ENCODE peak calls at places on chromosomes 7 and 10, in four cellular contexts. K is H1, H is K562, M is HepG2. Q is an unnamed sample.
A peak's percentile ranks its signal among the peaks of the same experiment; 100 is the strongest.

GRCh38 chr7:80634505-80634904 is 3.9 kb upstream of the CD36 start:
- DNase-seq in M (peak; percentile 74), H (no peak), K (no peak), Q (no peak)

GRCh38 chr10:5447071-5447470 is 34.7 kb downstream of the NET1 start:
- DNase-seq in M (no peak), K (no peak), H (no peak), Q (no peak)

GRCh38 chr7:4931932-4932331 is 27.1 kb downstream of the MMD2 start:
- DNase-seq in M (peak; percentile 37), K (peak; percentile 60), H (no peak), Q (no peak)

GRCh38 chr7:112997831-112998230 is 88.8 kb downstream of the GPR85 start:
- DNase-seq in K (no peak), M (peak; percentile 30), H (no peak), Q (no peak)

GRCh38 chr10:103861501-103861900 is 6.1 kb upstream of the SH3PXD2A start:
- DNase-seq in K (no peak), M (no peak), H (no peak), Q (no peak)

GRCh38 chr10:101617102-101617823 is 29.1 kb downstream of the DPCD start:
- DNase-seq in H (peak; percentile 17), K (no peak), M (no peak), Q (peak; percentile 33)

GRCh38 chr10:44306147-44306710 is 78.7 kb downstream of the CXCL12 start:
- DNase-seq in M (no peak), H (no peak), K (no peak), Q (no peak)

GRCh38 chr7:70711441-70711840 is 420.5 kb upstream of the GALNT17 start:
- DNase-seq in H (no peak), M (no peak), K (no peak), Q (no peak)

GRCh38 chr7:44294325-44295069 is 30.9 kb downstream of the CAMK2B start:
- DNase-seq in H (peak; percentile 4), M (no peak), K (no peak), Q (no peak)

GRCh38 chr10:124994573-124995473 is 52.9 kb downstream of the ZRANB1 start:
- DNase-seq in K (peak; percentile 42), M (no peak), H (no peak), Q (no peak)

GRCh38 chr10:93403152-93403551 is 79.0 kb downstream of the MYOF start:
- DNase-seq in M (no peak), K (no peak), H (no peak), Q (no peak)

GRCh38 chr10:93402192-93402591 is 79.9 kb downstream of the MYOF start:
- DNase-seq in H (no peak), K (no peak), M (no peak), Q (no peak)

GRCh38 chr10:93408788-93409187 is 73.3 kb downstream of the MYOF start:
- DNase-seq in M (peak; percentile 10), K (no peak), H (no peak), Q (no peak)

GRCh38 chr10:93406367-93407145 is 75.6 kb downstream of the MYOF start:
- DNase-seq in K (no peak), M (no peak), H (no peak), Q (no peak)

DNA sequence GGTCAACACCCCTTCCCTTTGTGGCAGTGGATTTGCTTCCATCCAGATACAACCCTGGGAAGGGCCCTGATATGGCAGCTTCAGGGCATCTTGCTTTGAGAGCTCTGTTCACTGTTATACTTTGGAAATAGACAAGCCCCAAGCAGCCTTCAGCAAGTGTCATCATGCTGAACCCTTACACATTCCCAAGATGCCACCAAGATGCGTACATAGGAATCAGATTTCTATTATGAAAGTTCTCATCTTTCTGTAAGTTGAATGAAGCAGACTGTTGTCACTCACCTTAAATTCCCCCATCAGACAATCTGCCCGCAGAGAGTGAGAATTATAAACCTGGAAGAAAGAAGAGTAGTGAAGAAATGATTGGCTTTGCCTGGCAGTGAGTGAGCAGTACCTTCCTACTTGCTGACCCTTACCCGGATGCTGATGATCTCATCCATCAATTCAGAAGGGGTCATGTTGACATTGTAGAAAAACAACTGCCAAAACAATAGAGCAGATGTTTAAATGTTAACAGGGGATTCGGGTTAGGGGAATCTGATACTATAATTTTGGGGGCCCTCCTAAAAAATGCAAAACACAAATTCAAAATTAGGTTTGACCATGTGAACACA is 78.3 kb downstream of the MYOF start:
- DNase-seq in M (no peak), K (no peak), H (no peak), Q (no peak)
- TF ChIP-seq BRCA1 in M (no peak), K (no peak), H (no peak), Q (no peak)

GRCh38 chr7:94632338-94633024 is 23.5 kb downstream of the SGCE start:
- DNase-seq in H (no peak), K (no peak), M (no peak), Q (no peak)
- TF ChIP-seq BRCA1 in H (no peak), K (no peak), M (no peak), Q (no peak)

GRCh38 chr7:130432886-130433285 is 7.9 kb downstream of the CEP41 start:
- DNase-seq in M (no peak), K (no peak), H (no peak), Q (no peak)
- TF ChIP-seq BRCA1 in M (no peak), K (no peak), H (no peak), Q (no peak)

DNA sequence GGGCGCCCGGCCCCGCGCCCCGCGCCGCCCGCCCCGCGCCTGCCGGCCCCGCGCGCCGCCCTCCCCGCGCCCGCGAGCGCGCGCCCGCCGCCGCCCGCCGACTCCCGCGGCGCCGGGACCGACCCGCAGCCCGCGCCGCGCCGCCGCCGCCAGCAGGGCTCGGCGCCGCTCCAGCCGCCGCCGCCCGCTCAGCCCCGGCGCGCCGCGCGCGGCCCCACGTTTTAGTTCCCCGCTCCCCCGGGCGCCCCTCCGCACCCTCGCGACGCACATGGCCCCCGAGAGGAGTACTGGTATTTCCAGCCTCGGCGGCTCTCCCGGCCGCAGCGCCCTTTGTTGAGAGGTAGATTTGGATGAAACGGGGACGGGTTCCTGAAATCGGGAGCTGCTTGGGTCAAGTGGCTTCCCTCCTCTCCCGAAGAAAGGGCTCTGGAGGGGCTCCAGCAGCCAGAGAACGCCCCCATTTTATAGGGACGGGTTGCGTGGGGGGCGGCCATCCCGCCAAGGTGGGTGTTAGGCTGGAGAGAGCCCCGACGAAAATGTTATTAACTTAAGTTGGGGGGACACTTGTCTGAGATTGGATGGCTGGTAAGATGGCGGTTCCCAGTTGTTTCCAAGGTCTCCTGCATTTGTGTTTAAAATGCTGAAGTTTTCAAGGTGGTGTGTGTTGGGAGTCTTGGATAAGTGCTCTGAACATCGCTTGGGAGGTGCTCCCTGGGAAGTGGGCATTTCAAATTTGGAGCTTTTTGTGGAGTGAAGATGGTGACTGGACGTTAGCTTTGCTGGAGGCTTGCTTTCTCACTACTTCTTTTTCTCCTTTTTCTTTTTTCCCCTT is 1.1 kb downstream of the BMI1 start:
- DNase-seq in K (peak; percentile 69), H (peak; percentile 69), M (no peak), Q (no peak)
- TF ChIP-seq BRCA1 in K (no peak), H (no peak), M (no peak), Q (no peak)

DNA sequence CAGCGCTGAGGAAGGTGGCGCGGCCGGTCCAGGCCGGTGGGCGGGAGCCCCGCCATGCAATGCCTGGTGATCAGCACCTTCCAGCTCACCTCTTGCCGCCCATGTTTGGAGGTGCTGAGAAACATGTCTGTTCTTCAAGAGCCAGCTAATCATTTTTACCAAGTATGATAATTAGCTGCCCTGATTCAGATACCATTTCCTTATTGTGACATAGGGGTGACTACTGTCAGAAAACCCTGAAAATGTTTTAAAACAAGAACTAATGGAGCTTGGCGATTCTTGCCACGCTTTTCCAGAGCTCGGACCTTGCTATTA is 33.5 kb upstream of the SFTPD start:
- DNase-seq in M (no peak), K (no peak), H (no peak), Q (no peak)
- TF ChIP-seq BRCA1 in M (no peak), K (no peak), H (no peak), Q (no peak)

GRCh38 chr7:150953061-150953997 is 24.8 kb downstream of the KCNH2 start:
- DNase-seq in H (no peak), M (no peak), K (no peak), Q (no peak)

GRCh38 chr7:150955519-150956394 is 22.4 kb downstream of the KCNH2 start:
- DNase-seq in K (peak; percentile 63), H (peak; percentile 99), M (no peak), Q (no peak)

GRCh38 chr7:150956395-150957118 is 21.6 kb downstream of the KCNH2 start:
- DNase-seq in K (no peak), M (no peak), H (no peak), Q (no peak)

GRCh38 chr7:150954201-150954985 is 23.7 kb downstream of the KCNH2 start:
- DNase-seq in M (no peak), K (no peak), H (no peak), Q (no peak)

DNA sequence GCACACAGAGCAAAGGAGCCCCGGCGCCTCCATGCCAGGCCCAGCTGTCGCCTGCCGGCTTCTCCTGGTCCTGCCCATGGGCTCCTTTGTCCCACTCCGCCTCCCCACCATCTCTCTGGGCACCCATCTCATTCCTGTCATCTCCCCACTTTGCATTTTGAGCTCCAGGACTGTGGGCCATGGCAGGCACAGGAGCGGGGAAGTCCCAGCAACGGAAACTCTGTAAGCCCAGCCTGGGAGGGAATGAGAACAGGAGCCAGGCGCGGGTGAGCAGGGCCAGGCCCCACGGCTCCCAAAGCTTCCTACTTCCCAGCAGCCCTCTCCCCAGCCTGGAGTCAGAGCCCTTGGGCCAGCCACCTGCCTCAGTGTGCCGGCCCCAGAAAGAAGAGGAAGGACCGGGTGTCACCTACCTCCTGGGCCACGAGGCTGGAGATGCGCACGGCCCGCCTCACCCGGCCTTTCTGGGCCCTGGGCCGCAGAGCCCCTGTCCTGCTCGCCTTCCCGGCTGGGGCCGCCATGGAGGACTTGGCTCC is 23.1 kb downstream of the KCNH2 start:
- DNase-seq in M (no peak), K (no peak), H (no peak), Q (no peak)
- TF ChIP-seq BRCA1 in M (no peak), K (no peak), H (no peak), Q (no peak)

GRCh38 chr10:36451391-36451790 is 674.0 kb upstream of the ANKRD30A start:
- DNase-seq in M (no peak), K (no peak), H (no peak), Q (no peak)

GRCh38 chr10:36446873-36447272 is 678.5 kb upstream of the ANKRD30A start:
- DNase-seq in H (no peak), K (no peak), M (no peak), Q (no peak)

GRCh38 chr10:36452851-36453250 is 672.5 kb upstream of the ANKRD30A start:
- DNase-seq in M (no peak), H (no peak), K (no peak), Q (no peak)

GRCh38 chr10:36450385-36450784 is 675.0 kb upstream of the ANKRD30A start:
- DNase-seq in H (no peak), K (no peak), M (no peak), Q (no peak)

DNA sequence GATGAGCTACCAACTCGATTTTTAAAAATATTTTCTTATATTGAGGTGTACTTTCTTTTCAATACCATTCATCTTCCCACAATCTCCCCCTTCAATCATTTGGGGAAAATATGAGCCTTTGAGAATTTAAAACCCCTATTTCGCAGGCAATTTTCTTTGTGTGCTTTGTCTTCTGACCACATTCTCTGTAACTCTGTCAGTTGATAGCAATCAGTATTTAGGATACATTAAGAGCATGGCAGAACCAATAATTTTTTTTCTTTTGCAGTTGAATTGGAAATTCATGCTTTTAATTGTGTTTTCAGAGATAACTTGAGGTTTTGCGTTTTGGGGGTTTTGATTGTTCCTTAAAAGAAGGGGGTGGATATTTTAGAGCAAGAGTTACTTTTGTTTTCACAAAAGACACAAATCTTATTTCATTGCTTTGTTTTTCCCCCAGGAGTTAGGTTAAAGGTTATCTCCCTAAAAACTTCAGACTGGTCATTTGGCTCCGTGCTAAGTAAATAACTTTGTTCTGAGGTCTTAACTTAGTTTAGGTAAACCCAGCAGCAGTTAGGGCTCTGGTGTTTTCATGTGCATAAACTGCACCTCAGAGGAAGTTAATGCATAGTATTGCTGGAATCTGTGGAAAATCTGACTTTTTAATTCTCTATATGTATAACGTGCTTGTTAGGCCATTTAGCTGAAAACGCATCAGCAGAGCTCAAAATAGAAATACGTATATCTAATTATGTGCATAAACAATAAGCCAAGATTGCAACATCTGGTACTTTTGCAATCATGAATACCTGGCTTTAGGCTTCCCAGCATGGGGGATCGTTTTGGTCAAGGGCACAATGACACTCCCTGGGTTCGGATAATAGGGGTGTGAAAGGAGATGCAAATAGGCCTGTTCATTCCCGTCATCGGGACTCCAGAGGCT is 676.4 kb upstream of the ANKRD30A start:
- DNase-seq in K (no peak), M (no peak), H (no peak), Q (no peak)
- TF ChIP-seq BRCA1 in K (no peak), M (no peak), H (no peak), Q (no peak)

Q was measured in GM12878.